ENCODE peak calls at places on chromosomes 7 and 10, in six cellular contexts. One of them, this sample, is unnamed.

GRCh38 chr10:32104622-32105509 is 48.6 kb upstream of the KIF5B start:
- DNase-seq in NCI-H345: no peak
- DNase-seq in choroid plexus epithelial cell: peak; percentile 20
- DNase-seq in RPMI7951: peak; percentile 52
- DNase-seq in HL-60: no peak
- DNase-seq in thoracic aorta: no peak
- DNase-seq in this sample: no peak

GRCh38 chr7:17679427-17679826 is 260.9 kb downstream of the SNX13 start:
- DNase-seq in RPMI7951: peak; percentile 67
- DNase-seq in thoracic aorta: no peak
- DNase-seq in NCI-H345: no peak
- DNase-seq in HL-60: no peak
- DNase-seq in choroid plexus epithelial cell: peak; percentile 33
- DNase-seq in this sample: peak; percentile 64

GRCh38 chr10:5545011-5545410 is 20.2 kb downstream of the CALML3 start:
- DNase-seq in NCI-H345: no peak
- DNase-seq in thoracic aorta: no peak
- DNase-seq in choroid plexus epithelial cell: no peak
- DNase-seq in RPMI7951: no peak
- DNase-seq in HL-60: no peak
- DNase-seq in this sample: no peak

GRCh38 chr7:51456471-51457060 is 140.0 kb upstream of the COBL start:
- DNase-seq in HL-60: no peak
- DNase-seq in choroid plexus epithelial cell: no peak
- DNase-seq in RPMI7951: no peak
- DNase-seq in NCI-H345: peak; percentile 39
- DNase-seq in thoracic aorta: no peak
- DNase-seq in this sample: no peak

GRCh38 chr10:75957721-75958120 is 526.3 kb downstream of the LRMDA start:
- DNase-seq in NCI-H345: no peak
- DNase-seq in thoracic aorta: no peak
- DNase-seq in HL-60: no peak
- DNase-seq in choroid plexus epithelial cell: no peak
- DNase-seq in RPMI7951: no peak
- DNase-seq in this sample: no peak

GRCh38 chr10:62559481-62560206 is 185.5 kb downstream of the ZNF365 start:
- DNase-seq in thoracic aorta: no peak
- DNase-seq in HL-60: no peak
- DNase-seq in RPMI7951: peak; percentile 66
- DNase-seq in NCI-H345: no peak
- DNase-seq in choroid plexus epithelial cell: no peak
- DNase-seq in this sample: no peak

GRCh38 chr7:156116514-156116913 is 304.3 kb upstream of the SHH start:
- DNase-seq in RPMI7951: no peak
- DNase-seq in thoracic aorta: no peak
- DNase-seq in choroid plexus epithelial cell: no peak
- DNase-seq in NCI-H345: no peak
- DNase-seq in HL-60: no peak
- DNase-seq in this sample: no peak

GRCh38 chr10:125568156-125568555 is 114.8 kb downstream of the TEX36 start:
- DNase-seq in NCI-H345: no peak
- DNase-seq in RPMI7951: no peak
- DNase-seq in HL-60: no peak
- DNase-seq in choroid plexus epithelial cell: no peak
- DNase-seq in thoracic aorta: no peak
- DNase-seq in this sample: no peak

GRCh38 chr7:149825567-149826343 is 12.4 kb upstream of the ZNF862 start:
- DNase-seq in NCI-H345: no peak
- DNase-seq in RPMI7951: no peak
- DNase-seq in HL-60: no peak
- DNase-seq in choroid plexus epithelial cell: no peak
- DNase-seq in thoracic aorta: no peak
- DNase-seq in this sample: no peak

GRCh38 chr10:71790749-71791440 is 17.6 kb upstream of the VSIR start:
- DNase-seq in thoracic aorta: no peak
- DNase-seq in HL-60: no peak
- DNase-seq in RPMI7951: no peak
- DNase-seq in NCI-H345: no peak
- DNase-seq in choroid plexus epithelial cell: no peak
- DNase-seq in this sample: no peak

GRCh38 chr7:81680120-81680519 is 89.7 kb downstream of the HGF start:
- DNase-seq in HL-60: no peak
- DNase-seq in RPMI7951: no peak
- DNase-seq in NCI-H345: no peak
- DNase-seq in thoracic aorta: no peak
- DNase-seq in choroid plexus epithelial cell: no peak
- DNase-seq in this sample: no peak

GRCh38 chr7:95132500-95132899 is 191.8 kb downstream of the PON1 start:
- DNase-seq in thoracic aorta: no peak
- DNase-seq in RPMI7951: no peak
- DNase-seq in choroid plexus epithelial cell: no peak
- DNase-seq in NCI-H345: no peak
- DNase-seq in HL-60: no peak
- DNase-seq in this sample: no peak

GRCh38 chr10:96311180-96311697 is 7.0 kb downstream of the DNTT start:
- DNase-seq in NCI-H345: no peak
- DNase-seq in RPMI7951: no peak
- DNase-seq in thoracic aorta: no peak
- DNase-seq in HL-60: no peak
- DNase-seq in choroid plexus epithelial cell: no peak
- DNase-seq in this sample: no peak

GRCh38 chr7:1355568-1356340 is 103.5 kb downstream of the MICALL2 start:
- DNase-seq in HL-60: no peak
- DNase-seq in RPMI7951: no peak
- DNase-seq in NCI-H345: no peak
- DNase-seq in choroid plexus epithelial cell: no peak
- DNase-seq in thoracic aorta: no peak
- DNase-seq in this sample: no peak

GRCh38 chr7:29457565-29457971 is 106.1 kb upstream of the PRR15 start:
- DNase-seq in choroid plexus epithelial cell: peak; percentile 33
- DNase-seq in RPMI7951: peak; percentile 11
- DNase-seq in NCI-H345: no peak
- DNase-seq in HL-60: no peak
- DNase-seq in thoracic aorta: no peak
- DNase-seq in this sample: peak; percentile 50

GRCh38 chr7:71694678-71695077 is 562.7 kb downstream of the GALNT17 start:
- DNase-seq in HL-60: no peak
- DNase-seq in thoracic aorta: no peak
- DNase-seq in choroid plexus epithelial cell: no peak
- DNase-seq in RPMI7951: no peak
- DNase-seq in NCI-H345: no peak
- DNase-seq in this sample: no peak